ENCODE peak calls at places on chromosomes 7 and 10, in nine cellular contexts. One of them, this sample, is unnamed.
A peak's percentile ranks its signal among the peaks of the same experiment; 100 is the strongest.

GRCh38 chr7:128032605-128033235 is 1.5 kb upstream of the LRRC4 start:
- DNase-seq in spleen: peak; percentile 89
- DNase-seq in heart left ventricle: no peak
- DNase-seq in IMR-90: peak; percentile 28
- DNase-seq in suprapubic skin: no peak
- DNase-seq in tibial nerve: no peak
- DNase-seq in adrenal gland: peak; percentile 47
- DNase-seq in upper lobe of left lung: no peak
- DNase-seq in ovary: peak; percentile 43
- DNase-seq in this sample: peak; percentile 24

GRCh38 chr7:121494531-121494930 is 98.4 kb upstream of the FAM3C start:
- DNase-seq in spleen: no peak
- DNase-seq in heart left ventricle: no peak
- DNase-seq in IMR-90: peak; percentile 20
- DNase-seq in suprapubic skin: no peak
- DNase-seq in tibial nerve: no peak
- DNase-seq in adrenal gland: no peak
- DNase-seq in upper lobe of left lung: no peak
- DNase-seq in ovary: no peak
- DNase-seq in this sample: no peak

GRCh38 chr10:47457826-47458225 is 26.1 kb downstream of the ANXA8 start:
- DNase-seq in spleen: no peak
- DNase-seq in heart left ventricle: no peak
- DNase-seq in IMR-90: no peak
- DNase-seq in suprapubic skin: peak; percentile 31
- DNase-seq in tibial nerve: no peak
- DNase-seq in adrenal gland: no peak
- DNase-seq in upper lobe of left lung: no peak
- DNase-seq in ovary: no peak
- DNase-seq in this sample: no peak

GRCh38 chr7:131108212-131108980 is 219.3 kb upstream of the MKLN1 start:
- DNase-seq in spleen: peak; percentile 94
- DNase-seq in heart left ventricle: no peak
- DNase-seq in IMR-90: peak; percentile 21
- DNase-seq in suprapubic skin: no peak
- DNase-seq in tibial nerve: no peak
- DNase-seq in adrenal gland: no peak
- DNase-seq in upper lobe of left lung: no peak
- DNase-seq in ovary: no peak
- DNase-seq in this sample: no peak

GRCh38 chr7:109284943-109285342 is 715.3 kb downstream of the DNAJB9 start:
- DNase-seq in spleen: no peak
- DNase-seq in heart left ventricle: no peak
- DNase-seq in IMR-90: no peak
- DNase-seq in suprapubic skin: no peak
- DNase-seq in tibial nerve: no peak
- DNase-seq in adrenal gland: no peak
- DNase-seq in upper lobe of left lung: no peak
- DNase-seq in ovary: no peak
- DNase-seq in this sample: no peak

GRCh38 chr7:120991570-120991969 is 3.1 kb downstream of the CPED1 start:
- DNase-seq in spleen: no peak
- DNase-seq in heart left ventricle: no peak
- DNase-seq in IMR-90: peak; percentile 90
- DNase-seq in suprapubic skin: no peak
- DNase-seq in tibial nerve: no peak
- DNase-seq in adrenal gland: no peak
- DNase-seq in upper lobe of left lung: no peak
- DNase-seq in ovary: no peak
- DNase-seq in this sample: no peak

GRCh38 chr7:104894998-104895850 is 118.8 kb upstream of the KMT2E start:
- DNase-seq in spleen: no peak
- DNase-seq in heart left ventricle: no peak
- DNase-seq in IMR-90: no peak
- DNase-seq in suprapubic skin: no peak
- DNase-seq in tibial nerve: no peak
- DNase-seq in adrenal gland: no peak
- DNase-seq in upper lobe of left lung: no peak
- DNase-seq in ovary: no peak
- DNase-seq in this sample: no peak

GRCh38 chr7:45007106-45007505 is 7.1 kb downstream of the CCM2 start:
- DNase-seq in spleen: no peak
- DNase-seq in heart left ventricle: no peak
- DNase-seq in IMR-90: no peak
- DNase-seq in suprapubic skin: no peak
- DNase-seq in tibial nerve: no peak
- DNase-seq in adrenal gland: no peak
- DNase-seq in upper lobe of left lung: no peak
- DNase-seq in ovary: no peak
- DNase-seq in this sample: no peak

GRCh38 chr7:151978616-151979015 is 22.4 kb downstream of the GALNTL5 start:
- DNase-seq in spleen: no peak
- DNase-seq in heart left ventricle: no peak
- DNase-seq in IMR-90: no peak
- DNase-seq in suprapubic skin: no peak
- DNase-seq in tibial nerve: no peak
- DNase-seq in adrenal gland: no peak
- DNase-seq in upper lobe of left lung: no peak
- DNase-seq in ovary: no peak
- DNase-seq in this sample: no peak

GRCh38 chr7:88664630-88665233 is 94.8 kb upstream of the ZNF804B start:
- DNase-seq in spleen: no peak
- DNase-seq in heart left ventricle: no peak
- DNase-seq in IMR-90: no peak
- DNase-seq in suprapubic skin: no peak
- DNase-seq in tibial nerve: no peak
- DNase-seq in adrenal gland: no peak
- DNase-seq in upper lobe of left lung: no peak
- DNase-seq in ovary: no peak
- DNase-seq in this sample: no peak

GRCh38 chr7:138890467-138890781 is 90.8 kb downstream of the KIAA1549 start:
- DNase-seq in spleen: no peak
- DNase-seq in heart left ventricle: no peak
- DNase-seq in IMR-90: no peak
- DNase-seq in suprapubic skin: no peak
- DNase-seq in tibial nerve: no peak
- DNase-seq in adrenal gland: no peak
- DNase-seq in upper lobe of left lung: no peak
- DNase-seq in ovary: no peak
- DNase-seq in this sample: no peak

GRCh38 chr10:3873728-3874461 is 88.9 kb upstream of the KLF6 start:
- DNase-seq in spleen: no peak
- DNase-seq in heart left ventricle: no peak
- DNase-seq in IMR-90: peak; percentile 80
- DNase-seq in suprapubic skin: no peak
- DNase-seq in tibial nerve: no peak
- DNase-seq in adrenal gland: no peak
- DNase-seq in upper lobe of left lung: no peak
- DNase-seq in ovary: no peak
- DNase-seq in this sample: no peak

GRCh38 chr10:79383974-79384606 is 36.8 kb downstream of the PPIF start:
- DNase-seq in spleen: peak; percentile 65
- DNase-seq in heart left ventricle: peak; percentile 16
- DNase-seq in IMR-90: no peak
- DNase-seq in suprapubic skin: peak; percentile 58
- DNase-seq in tibial nerve: no peak
- DNase-seq in adrenal gland: peak; percentile 18
- DNase-seq in upper lobe of left lung: peak; percentile 19
- DNase-seq in ovary: peak; percentile 27
- DNase-seq in this sample: no peak

GRCh38 chr10:32328499-32328898 is 18.5 kb downstream of the EPC1 start:
- DNase-seq in spleen: no peak
- DNase-seq in heart left ventricle: no peak
- DNase-seq in IMR-90: no peak
- DNase-seq in suprapubic skin: no peak
- DNase-seq in tibial nerve: no peak
- DNase-seq in adrenal gland: no peak
- DNase-seq in upper lobe of left lung: no peak
- DNase-seq in ovary: no peak
- DNase-seq in this sample: no peak

GRCh38 chr7:147438216-147438615 is 1152.3 kb upstream of the C7orf33 start:
- DNase-seq in spleen: no peak
- DNase-seq in heart left ventricle: no peak
- DNase-seq in IMR-90: peak; percentile 46
- DNase-seq in suprapubic skin: no peak
- DNase-seq in tibial nerve: no peak
- DNase-seq in adrenal gland: no peak
- DNase-seq in upper lobe of left lung: no peak
- DNase-seq in ovary: no peak
- DNase-seq in this sample: no peak

GRCh38 chr10:108465871-108466641 is 1301.5 kb upstream of the SORCS1 start:
- DNase-seq in spleen: peak; percentile 74
- DNase-seq in heart left ventricle: peak; percentile 20
- DNase-seq in IMR-90: no peak
- DNase-seq in suprapubic skin: peak; percentile 69
- DNase-seq in tibial nerve: no peak
- DNase-seq in adrenal gland: peak; percentile 22
- DNase-seq in upper lobe of left lung: peak; percentile 30
- DNase-seq in ovary: peak; percentile 18
- DNase-seq in this sample: no peak

DNA sequence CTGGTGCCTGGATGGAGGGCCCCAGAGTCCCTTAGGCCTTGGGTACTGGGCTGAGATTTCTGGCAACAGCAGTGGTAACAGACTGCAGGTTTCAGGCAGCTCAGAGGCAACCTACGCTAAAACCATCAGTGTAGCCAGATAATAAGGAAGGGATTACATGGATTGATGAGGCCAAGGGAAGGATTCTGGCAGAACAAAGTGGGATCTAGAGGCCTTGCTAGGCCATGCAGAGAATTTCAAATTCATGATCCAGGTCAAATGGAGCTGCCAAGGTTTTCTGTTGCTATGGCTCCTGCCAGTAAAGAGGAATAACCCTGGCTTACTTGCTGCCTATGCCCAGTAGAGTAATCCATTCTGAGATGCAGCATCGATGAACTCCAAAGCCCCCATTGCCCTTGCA is 445.7 kb downstream of the ADRA2A start:
- DNase-seq in spleen: no peak
- DNase-seq in heart left ventricle: no peak
- DNase-seq in IMR-90: no peak
- DNase-seq in suprapubic skin: no peak
- DNase-seq in tibial nerve: no peak
- DNase-seq in adrenal gland: no peak
- DNase-seq in upper lobe of left lung: no peak
- DNase-seq in ovary: no peak
- DNase-seq in this sample: no peak
- TF ChIP-seq POLR2A in spleen: no peak
- TF ChIP-seq POLR2A in heart left ventricle: no peak
- TF ChIP-seq POLR2A in IMR-90: no peak
- TF ChIP-seq POLR2A in suprapubic skin: no peak
- TF ChIP-seq POLR2A in tibial nerve: no peak
- TF ChIP-seq POLR2A in adrenal gland: no peak
- TF ChIP-seq POLR2A in upper lobe of left lung: no peak
- TF ChIP-seq POLR2A in ovary: no peak
- TF ChIP-seq POLR2A in this sample: no peak

DNA sequence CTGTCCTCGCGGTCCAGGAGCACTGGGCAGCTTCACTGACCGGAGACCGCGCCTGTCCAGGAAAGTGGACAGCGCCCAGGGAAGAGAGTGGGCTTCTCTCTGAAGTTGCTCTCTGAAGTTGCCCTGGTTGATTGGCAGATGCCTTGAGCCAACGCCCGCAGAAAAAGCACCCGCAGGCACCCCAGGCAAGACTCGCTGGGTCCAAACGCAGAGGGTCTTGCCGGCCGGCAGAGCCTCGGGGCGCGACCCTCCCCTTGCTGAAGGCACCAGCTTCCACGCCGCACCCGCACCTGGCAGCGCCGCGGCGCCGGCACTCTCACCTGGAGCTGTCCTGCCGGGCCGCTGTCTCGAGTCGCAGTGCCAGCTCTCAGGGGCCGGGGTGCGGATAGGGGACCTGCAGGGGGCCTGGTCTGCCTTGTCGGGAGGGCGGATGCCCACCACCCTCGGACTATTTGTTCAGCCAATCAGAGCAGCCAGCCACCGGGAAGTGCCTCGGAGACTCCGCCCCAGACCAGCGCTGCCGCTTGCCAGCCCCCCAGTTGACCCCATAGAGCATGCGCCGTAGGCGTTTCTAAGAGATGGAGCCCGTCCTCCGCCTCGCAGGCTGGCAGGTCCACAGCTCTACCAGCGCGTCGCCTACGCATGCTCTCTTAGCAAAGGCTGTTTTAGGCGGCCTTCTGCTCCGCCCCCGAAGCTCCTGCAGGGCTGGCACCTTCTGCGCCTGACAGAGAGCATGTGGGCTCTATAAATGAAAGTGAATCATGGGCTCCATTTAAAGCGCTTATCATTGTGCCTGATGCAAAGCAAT is at the start of gene LIPA:
- DNase-seq in spleen: peak; percentile 99
- DNase-seq in heart left ventricle: peak; percentile 96
- DNase-seq in IMR-90: peak; percentile 97
- DNase-seq in suprapubic skin: peak; percentile 96
- DNase-seq in tibial nerve: peak; percentile 82
- DNase-seq in adrenal gland: peak; percentile 97
- DNase-seq in upper lobe of left lung: peak; percentile 98
- DNase-seq in ovary: peak; percentile 95
- DNase-seq in this sample: peak; percentile 73
- TF ChIP-seq POLR2A in spleen: no peak
- TF ChIP-seq POLR2A in heart left ventricle: peak; percentile 54
- TF ChIP-seq POLR2A in IMR-90: no peak
- TF ChIP-seq POLR2A in suprapubic skin: peak; percentile 14
- TF ChIP-seq POLR2A in tibial nerve: peak; percentile 59
- TF ChIP-seq POLR2A in adrenal gland: peak; percentile 67
- TF ChIP-seq POLR2A in upper lobe of left lung: peak; percentile 35
- TF ChIP-seq POLR2A in ovary: no peak
- TF ChIP-seq POLR2A in this sample: no peak

GRCh38 chr10:132418520-132419416 is 21.8 kb downstream of the PWWP2B start:
- DNase-seq in spleen: peak; percentile 87
- DNase-seq in heart left ventricle: no peak
- DNase-seq in IMR-90: no peak
- DNase-seq in suprapubic skin: no peak
- DNase-seq in tibial nerve: no peak
- DNase-seq in adrenal gland: peak; percentile 86
- DNase-seq in upper lobe of left lung: peak; percentile 94
- DNase-seq in ovary: no peak
- DNase-seq in this sample: no peak
- TF ChIP-seq POLR2A in spleen: no peak
- TF ChIP-seq POLR2A in heart left ventricle: no peak
- TF ChIP-seq POLR2A in IMR-90: no peak
- TF ChIP-seq POLR2A in suprapubic skin: no peak
- TF ChIP-seq POLR2A in tibial nerve: no peak
- TF ChIP-seq POLR2A in adrenal gland: no peak
- TF ChIP-seq POLR2A in upper lobe of left lung: peak; percentile 34
- TF ChIP-seq POLR2A in ovary: no peak
- TF ChIP-seq POLR2A in this sample: no peak

DNA sequence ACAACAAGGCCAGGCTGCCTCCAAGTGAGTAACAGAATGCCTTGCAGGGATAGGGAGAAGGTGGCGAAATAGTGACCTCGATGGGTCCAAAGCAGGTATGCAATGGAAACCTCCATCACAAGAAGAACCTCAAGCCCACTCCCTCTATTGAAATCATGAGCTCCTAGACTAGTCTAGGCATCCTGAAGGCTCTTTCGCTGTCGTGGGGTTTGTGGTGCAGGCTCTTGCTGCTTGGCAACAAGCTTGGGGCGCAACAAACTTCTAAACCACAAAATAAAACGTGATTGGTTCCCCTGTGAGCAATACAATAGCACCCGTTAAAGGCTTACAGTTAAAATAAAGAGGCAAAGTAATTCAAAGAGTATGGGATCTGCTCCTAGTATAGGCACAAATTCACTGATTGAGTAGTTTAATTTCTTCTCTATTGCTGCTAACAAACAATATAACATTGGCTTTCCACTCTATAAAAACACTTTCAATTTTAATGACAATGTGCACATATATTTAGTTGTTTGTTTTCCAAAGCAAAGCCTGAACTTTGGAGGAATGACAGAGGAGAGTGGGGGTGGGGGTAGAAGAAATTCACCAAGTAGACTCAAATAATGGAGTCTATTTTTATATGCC is 64.1 kb downstream of the C10orf67 start:
- DNase-seq in spleen: no peak
- DNase-seq in heart left ventricle: no peak
- DNase-seq in IMR-90: no peak
- DNase-seq in suprapubic skin: no peak
- DNase-seq in tibial nerve: no peak
- DNase-seq in adrenal gland: no peak
- DNase-seq in upper lobe of left lung: no peak
- DNase-seq in ovary: no peak
- DNase-seq in this sample: no peak
- TF ChIP-seq POLR2A in spleen: no peak
- TF ChIP-seq POLR2A in heart left ventricle: no peak
- TF ChIP-seq POLR2A in IMR-90: no peak
- TF ChIP-seq POLR2A in suprapubic skin: no peak
- TF ChIP-seq POLR2A in tibial nerve: no peak
- TF ChIP-seq POLR2A in adrenal gland: no peak
- TF ChIP-seq POLR2A in upper lobe of left lung: no peak
- TF ChIP-seq POLR2A in ovary: no peak
- TF ChIP-seq POLR2A in this sample: no peak

This sample was measured in GM12891.